ENCODE peak calls at places on chromosomes 13 and 19, in five cellular contexts. One of them, this sample, is unnamed.

GRCh38 chr19:34667349-34668076 is 9.4 kb downstream of the SCGB2B2 start:
- DNase-seq in upper lobe of right lung: peak
- DNase-seq in activated CD8-positive, alpha-beta memory T cell treated with anti-CD3 and anti-CD28 coated beads for 1 hour: no peak
- DNase-seq in T-helper 17 cell: no peak
- DNase-seq in left cardiac atrium: no peak
- DNase-seq in this sample: no peak

GRCh38 chr19:28913626-28914025 is 299.3 kb downstream of the UQCRFS1 start:
- DNase-seq in T-helper 17 cell: no peak
- DNase-seq in activated CD8-positive, alpha-beta memory T cell treated with anti-CD3 and anti-CD28 coated beads for 1 hour: no peak
- DNase-seq in left cardiac atrium: no peak
- DNase-seq in upper lobe of right lung: no peak
- DNase-seq in this sample: peak

GRCh38 chr13:78602561-78603239 is 652 bp downstream of the POU4F1 start:
- DNase-seq in upper lobe of right lung: no peak
- DNase-seq in activated CD8-positive, alpha-beta memory T cell treated with anti-CD3 and anti-CD28 coated beads for 1 hour: no peak
- DNase-seq in left cardiac atrium: no peak
- DNase-seq in T-helper 17 cell: no peak
- DNase-seq in this sample: no peak

GRCh38 chr13:76882431-76882830 is 3.8 kb downstream of the KCTD12 start:
- DNase-seq in T-helper 17 cell: no peak
- DNase-seq in left cardiac atrium: no peak
- DNase-seq in upper lobe of right lung: no peak
- DNase-seq in activated CD8-positive, alpha-beta memory T cell treated with anti-CD3 and anti-CD28 coated beads for 1 hour: no peak
- DNase-seq in this sample: no peak

GRCh38 chr19:29568036-29568788 is 37.9 kb upstream of the POP4 start:
- DNase-seq in left cardiac atrium: no peak
- DNase-seq in upper lobe of right lung: no peak
- DNase-seq in T-helper 17 cell: no peak
- DNase-seq in activated CD8-positive, alpha-beta memory T cell treated with anti-CD3 and anti-CD28 coated beads for 1 hour: no peak
- DNase-seq in this sample: peak

GRCh38 chr19:29509456-29509855 is 16.3 kb upstream of the VSTM2B start:
- DNase-seq in upper lobe of right lung: peak
- DNase-seq in activated CD8-positive, alpha-beta memory T cell treated with anti-CD3 and anti-CD28 coated beads for 1 hour: no peak
- DNase-seq in T-helper 17 cell: no peak
- DNase-seq in left cardiac atrium: no peak
- DNase-seq in this sample: no peak

GRCh38 chr19:2315818-2316353 is 7.9 kb upstream of the LINGO3 start:
- DNase-seq in upper lobe of right lung: peak
- DNase-seq in left cardiac atrium: peak
- DNase-seq in T-helper 17 cell: no peak
- DNase-seq in activated CD8-positive, alpha-beta memory T cell treated with anti-CD3 and anti-CD28 coated beads for 1 hour: no peak
- DNase-seq in this sample: peak

GRCh38 chr13:44293908-44294735 is 79.5 kb upstream of the SERP2 start:
- DNase-seq in upper lobe of right lung: no peak
- DNase-seq in activated CD8-positive, alpha-beta memory T cell treated with anti-CD3 and anti-CD28 coated beads for 1 hour: no peak
- DNase-seq in left cardiac atrium: no peak
- DNase-seq in T-helper 17 cell: no peak
- DNase-seq in this sample: no peak

GRCh38 chr19:19661675-19662251 is 1.7 kb downstream of the ATP13A1 start:
- DNase-seq in activated CD8-positive, alpha-beta memory T cell treated with anti-CD3 and anti-CD28 coated beads for 1 hour: no peak
- DNase-seq in upper lobe of right lung: no peak
- DNase-seq in T-helper 17 cell: no peak
- DNase-seq in left cardiac atrium: no peak
- DNase-seq in this sample: no peak

GRCh38 chr19:2977686-2978466 is 512 bp downstream of the TLE6 start:
- DNase-seq in left cardiac atrium: no peak
- DNase-seq in activated CD8-positive, alpha-beta memory T cell treated with anti-CD3 and anti-CD28 coated beads for 1 hour: no peak
- DNase-seq in upper lobe of right lung: no peak
- DNase-seq in T-helper 17 cell: no peak
- DNase-seq in this sample: no peak

GRCh38 chr13:99224019-99224418 is 23.4 kb downstream of the UBAC2 start:
- DNase-seq in T-helper 17 cell: no peak
- DNase-seq in activated CD8-positive, alpha-beta memory T cell treated with anti-CD3 and anti-CD28 coated beads for 1 hour: no peak
- DNase-seq in upper lobe of right lung: no peak
- DNase-seq in left cardiac atrium: no peak
- DNase-seq in this sample: no peak

GRCh38 chr19:29367701-29368306 is 154.9 kb upstream of the UQCRFS1 start:
- DNase-seq in upper lobe of right lung: no peak
- DNase-seq in T-helper 17 cell: no peak
- DNase-seq in activated CD8-positive, alpha-beta memory T cell treated with anti-CD3 and anti-CD28 coated beads for 1 hour: no peak
- DNase-seq in left cardiac atrium: no peak
- DNase-seq in this sample: no peak

GRCh38 chr13:112521073-112521685 is 66.8 kb downstream of the TUBGCP3 start:
- DNase-seq in left cardiac atrium: no peak
- DNase-seq in upper lobe of right lung: no peak
- DNase-seq in activated CD8-positive, alpha-beta memory T cell treated with anti-CD3 and anti-CD28 coated beads for 1 hour: no peak
- DNase-seq in T-helper 17 cell: no peak
- DNase-seq in this sample: no peak

GRCh38 chr19:33408538-33408937 is 35.0 kb downstream of the CEBPG start:
- DNase-seq in upper lobe of right lung: no peak
- DNase-seq in left cardiac atrium: no peak
- DNase-seq in T-helper 17 cell: no peak
- DNase-seq in activated CD8-positive, alpha-beta memory T cell treated with anti-CD3 and anti-CD28 coated beads for 1 hour: no peak
- DNase-seq in this sample: no peak

GRCh38 chr13:92719868-92720267 is 506.7 kb upstream of the GPC6 start:
- DNase-seq in T-helper 17 cell: no peak
- DNase-seq in activated CD8-positive, alpha-beta memory T cell treated with anti-CD3 and anti-CD28 coated beads for 1 hour: no peak
- DNase-seq in upper lobe of right lung: no peak
- DNase-seq in left cardiac atrium: no peak
- DNase-seq in this sample: no peak

GRCh38 chr13:74678308-74678958 is 544.2 kb upstream of the KLF12 start:
- DNase-seq in activated CD8-positive, alpha-beta memory T cell treated with anti-CD3 and anti-CD28 coated beads for 1 hour: no peak
- DNase-seq in upper lobe of right lung: no peak
- DNase-seq in T-helper 17 cell: no peak
- DNase-seq in left cardiac atrium: no peak
- DNase-seq in this sample: no peak

GRCh38 chr19:18379803-18380747 is 5.9 kb upstream of the GDF15 start:
- DNase-seq in activated CD8-positive, alpha-beta memory T cell treated with anti-CD3 and anti-CD28 coated beads for 1 hour: no peak
- DNase-seq in T-helper 17 cell: no peak
- DNase-seq in upper lobe of right lung: peak
- DNase-seq in left cardiac atrium: peak
- DNase-seq in this sample: peak

GRCh38 chr13:43230989-43231388 is 207.6 kb downstream of the DNAJC15 start:
- DNase-seq in T-helper 17 cell: no peak
- DNase-seq in upper lobe of right lung: no peak
- DNase-seq in activated CD8-positive, alpha-beta memory T cell treated with anti-CD3 and anti-CD28 coated beads for 1 hour: no peak
- DNase-seq in left cardiac atrium: no peak
- DNase-seq in this sample: no peak

GRCh38 chr13:52701728-52702480 is 37.7 kb downstream of the CNMD start:
- DNase-seq in upper lobe of right lung: no peak
- DNase-seq in T-helper 17 cell: no peak
- DNase-seq in left cardiac atrium: no peak
- DNase-seq in activated CD8-positive, alpha-beta memory T cell treated with anti-CD3 and anti-CD28 coated beads for 1 hour: no peak
- DNase-seq in this sample: no peak

GRCh38 chr19:16397791-16398529 is 73.3 kb downstream of the KLF2 start:
- DNase-seq in activated CD8-positive, alpha-beta memory T cell treated with anti-CD3 and anti-CD28 coated beads for 1 hour: no peak
- DNase-seq in T-helper 17 cell: no peak
- DNase-seq in upper lobe of right lung: no peak
- DNase-seq in left cardiac atrium: no peak
- DNase-seq in this sample: no peak

GRCh38 chr13:26325876-26326275 is 71.9 kb downstream of the CDK8 start:
- DNase-seq in activated CD8-positive, alpha-beta memory T cell treated with anti-CD3 and anti-CD28 coated beads for 1 hour: no peak
- DNase-seq in upper lobe of right lung: no peak
- DNase-seq in left cardiac atrium: no peak
- DNase-seq in T-helper 17 cell: no peak
- DNase-seq in this sample: no peak

GRCh38 chr13:36357692-36358091 is 11.5 kb upstream of the SPART start:
- DNase-seq in left cardiac atrium: peak
- DNase-seq in upper lobe of right lung: no peak
- DNase-seq in activated CD8-positive, alpha-beta memory T cell treated with anti-CD3 and anti-CD28 coated beads for 1 hour: no peak
- DNase-seq in T-helper 17 cell: no peak
- DNase-seq in this sample: no peak